ENCODE peak calls at places on chromosomes 2 and 18, in nine cellular contexts. Y is adrenal gland, H is HCT116, F is gastrocnemius medialis, K is tibial nerve, B is A549, R is body of pancreas, U is stomach, I is Peyer's patch. Z is an unnamed sample.
A peak's percentile ranks its signal among the peaks of the same experiment; 100 is the strongest.

GRCh38 chr2:69221960-69222751 is 164.9 kb downstream of the GFPT1 start:
- DNase-seq in K (no peak), F (no peak), Y (no peak), U (no peak), B (no peak), H (no peak), R (no peak), I (no peak), Z (no peak)

GRCh38 chr18:26549486-26550435 is 1.4 kb upstream of the KCTD1 start:
- DNase-seq in K (peak; percentile 29), Y (peak; percentile 90), B (peak; percentile 33), F (peak; percentile 26), U (peak; percentile 66), H (peak; percentile 53), R (peak; percentile 56), I (peak; percentile 56), Z (peak; percentile 74)

GRCh38 chr2:112829247-112829646 is 7.3 kb downstream of the IL1B start:
- DNase-seq in F (no peak), H (no peak), B (no peak), R (no peak), Y (no peak), U (no peak), I (no peak), K (no peak), Z (no peak)

GRCh38 chr2:104852161-104852689 is 1.7 kb upstream of the POU3F3 start:
- DNase-seq in B (no peak), U (no peak), F (no peak), Y (no peak), R (no peak), K (no peak), H (no peak), I (no peak), Z (no peak)

GRCh38 chr18:58174285-58174684 is 130.3 kb downstream of the NEDD4L start:
- DNase-seq in H (no peak), B (no peak), Y (no peak), K (no peak), R (no peak), U (no peak), I (no peak), F (no peak), Z (no peak)

GRCh38 chr2:226772389-226773179 is 27.0 kb downstream of the IRS1 start:
- DNase-seq in I (no peak), U (no peak), Y (no peak), B (no peak), F (no peak), R (no peak), H (no peak), K (no peak), Z (no peak)

GRCh38 chr2:201235865-201236811 is 24.2 kb upstream of the CASP8 start:
- DNase-seq in K (peak; percentile 84), I (peak; percentile 56), H (no peak), U (no peak), R (peak; percentile 37), Y (peak; percentile 64), F (peak; percentile 43), B (no peak), Z (peak; percentile 60)

GRCh38 chr2:168705534-168706470 is 96.6 kb upstream of the NOSTRIN start:
- DNase-seq in F (no peak), U (no peak), I (peak; percentile 56), R (no peak), B (peak; percentile 3), Y (no peak), K (no peak), H (no peak), Z (no peak)

GRCh38 chr2:158319269-158319668 is 137.3 kb downstream of the CCDC148 start:
- DNase-seq in B (no peak), Y (no peak), R (no peak), I (no peak), H (no peak), F (no peak), U (no peak), K (no peak), Z (no peak)

GRCh38 chr2:160207804-160208661 is 8.0 kb upstream of the ITGB6 start:
- DNase-seq in Y (peak; percentile 90), R (peak; percentile 43), K (peak; percentile 25), U (peak; percentile 82), H (peak; percentile 86), F (peak; percentile 53), I (peak; percentile 88), B (peak; percentile 87), Z (peak; percentile 81)

GRCh38 chr2:30380824-30381223 is 66.2 kb upstream of the LCLAT1 start:
- DNase-seq in U (no peak), R (no peak), Y (no peak), I (no peak), B (no peak), H (no peak), K (no peak), F (no peak), Z (no peak)

GRCh38 chr2:75960134-75961009 is 249.7 kb upstream of the GCFC2 start:
- DNase-seq in H (no peak), R (no peak), F (no peak), K (no peak), B (no peak), I (no peak), Y (no peak), U (no peak), Z (no peak)

GRCh38 chr2:118539290-118539689 is 308.2 kb downstream of the EN1 start:
- DNase-seq in F (no peak), I (no peak), B (no peak), Y (no peak), U (no peak), K (peak; percentile 36), H (peak; percentile 16), R (peak; percentile 45), Z (no peak)

GRCh38 chr2:207351171-207351570 is 178.6 kb upstream of the CREB1 start:
- DNase-seq in R (no peak), U (no peak), I (no peak), Y (no peak), H (no peak), B (no peak), K (no peak), F (no peak), Z (no peak)

GRCh38 chr2:33131820-33132219 is 185.1 kb downstream of the LTBP1 start:
- DNase-seq in K (no peak), R (no peak), U (no peak), I (no peak), Y (no peak), F (no peak), B (no peak), H (no peak), Z (no peak)

DNA sequence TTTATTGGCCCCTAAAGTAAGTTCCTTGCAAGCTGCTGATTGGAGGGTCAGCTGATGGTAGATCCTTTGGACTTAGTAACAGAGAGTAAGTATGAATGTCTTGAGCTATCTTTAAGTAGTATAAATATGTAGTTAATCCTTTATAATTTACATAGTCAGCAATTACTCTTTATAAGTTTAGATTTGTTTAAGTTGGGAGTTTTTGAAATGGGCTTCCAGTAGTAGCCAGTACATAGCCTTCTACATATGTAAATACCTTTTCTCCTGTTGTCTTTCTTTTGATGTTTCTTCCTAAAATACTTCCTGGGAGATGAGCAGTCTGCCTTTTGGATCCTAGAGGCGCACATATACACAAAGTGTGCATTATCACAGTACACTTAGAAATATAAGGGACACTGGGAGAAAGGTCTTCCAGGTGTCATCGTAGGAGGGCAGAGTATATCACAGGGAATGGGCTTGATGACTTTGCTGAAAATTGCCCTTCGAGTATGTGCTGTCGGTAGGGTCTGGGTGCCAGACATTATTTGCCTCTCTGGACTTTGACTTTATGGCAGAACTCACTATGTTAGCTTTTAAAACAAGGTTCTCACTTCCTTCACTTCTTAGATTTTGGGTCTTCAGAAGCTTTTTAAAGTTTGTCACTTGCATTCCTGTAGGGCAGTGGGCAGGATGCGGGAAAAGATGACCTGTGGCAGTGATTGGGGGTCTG is 21.6 kb downstream of the TTLL4 start:
- DNase-seq in B (no peak), R (no peak), U (no peak), Y (no peak), I (no peak), F (no peak), K (no peak), H (no peak), Z (no peak)
- H3K4me1 ChIP-seq in B (peaks cover 39% of the 10 kb centered on the region), R (peaks cover 5% of the 10 kb centered on the region), U (peaks cover 40% of the 10 kb centered on the region), Y (peaks cover 17% of the 10 kb centered on the region), I (peaks cover 13% of the 10 kb centered on the region), F (no peaks in the 10 kb centered on the region), K (peaks cover 61% of the 10 kb centered on the region), H (peaks cover 29% of the 10 kb centered on the region), Z (peaks cover 9% of the 10 kb centered on the region)

DNA sequence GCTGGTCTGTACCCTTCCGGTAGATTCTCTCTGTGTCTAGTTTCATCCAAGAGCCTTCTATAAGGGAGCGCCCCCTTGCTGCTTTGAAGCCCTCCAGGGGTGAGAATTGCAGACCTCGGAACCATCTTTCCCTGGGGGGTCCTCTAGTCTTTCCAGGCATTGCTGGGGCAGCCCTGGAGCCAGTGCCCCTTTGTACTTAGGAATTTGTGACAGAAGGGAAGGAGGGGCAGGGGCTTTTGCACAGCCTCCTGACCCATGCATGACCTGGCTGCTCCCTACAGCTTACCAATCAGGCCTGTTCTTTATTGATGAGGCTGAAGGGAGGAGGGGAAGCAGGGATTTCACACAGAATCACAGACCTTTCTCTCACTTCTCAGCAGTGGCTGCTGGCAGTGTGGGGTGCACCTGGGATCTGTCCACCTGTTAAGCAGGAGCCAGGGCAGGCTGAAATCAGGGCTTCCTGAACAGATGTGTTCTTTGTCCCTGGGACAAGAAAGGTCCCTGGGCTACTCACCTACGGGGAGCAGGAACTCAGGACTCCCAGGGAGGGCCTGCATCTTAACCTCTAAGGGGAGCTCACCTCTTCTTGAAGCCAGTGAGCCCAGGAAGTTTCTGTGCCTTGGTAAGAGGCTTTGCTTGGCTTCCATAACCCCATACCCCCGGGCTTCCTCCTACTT is 56.0 kb upstream of the MAPRE3 start:
- DNase-seq in I (no peak), B (no peak), U (no peak), F (no peak), H (no peak), R (no peak), Y (no peak), K (no peak), Z (no peak)
- TF ChIP-seq CTCF in I (no peak), B (no peak), U (no peak), F (no peak), H (no peak), R (no peak), Y (no peak), K (no peak), Z (no peak)

GRCh38 chr18:73959341-73959740 is 188.3 kb downstream of the FBXO15 start:
- DNase-seq in Y (no peak), K (no peak), U (no peak), B (no peak), I (no peak), H (no peak), R (no peak), F (no peak), Z (no peak)

DNA sequence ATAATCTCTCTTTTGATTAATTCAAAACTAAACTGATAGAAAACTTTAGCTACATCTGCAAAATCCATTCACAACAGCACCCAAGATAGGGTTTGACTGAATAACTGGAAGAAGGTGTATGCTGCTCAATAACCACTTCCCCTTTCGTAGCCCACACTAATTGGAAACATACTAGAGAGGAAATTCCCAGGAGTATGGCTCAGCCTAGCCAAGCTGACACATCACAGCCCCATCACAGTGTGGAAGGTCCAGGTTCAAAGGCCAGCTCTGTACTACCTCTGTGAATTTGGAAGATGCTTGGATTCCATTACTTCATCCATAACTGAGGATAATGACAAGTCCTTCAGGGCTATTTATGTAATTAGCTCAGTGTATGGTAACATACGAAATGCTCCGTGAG is 185.4 kb downstream of the FBXO15 start:
- DNase-seq in F (no peak), I (no peak), R (no peak), H (no peak), K (no peak), Y (no peak), B (no peak), U (no peak), Z (no peak)
- TF ChIP-seq POLR2A in F (no peak), I (no peak), R (no peak), H (no peak), K (no peak), Y (no peak), B (no peak), U (no peak), Z (no peak)

GRCh38 chr2:224838335-224838734 is 122.2 kb upstream of the CCDC195 start:
- DNase-seq in H (no peak), U (no peak), K (no peak), B (no peak), I (no peak), Y (peak; percentile 27), F (no peak), R (no peak), Z (no peak)
- H3K4me1 ChIP-seq in H (peaks cover 5% of the 10 kb centered on the region), U (no peaks in the 10 kb centered on the region), K (no peaks in the 10 kb centered on the region), B (no peaks in the 10 kb centered on the region), I (no peaks in the 10 kb centered on the region), Y (no peaks in the 10 kb centered on the region), F (peaks cover 19% of the 10 kb centered on the region), R (no peaks in the 10 kb centered on the region), Z (no peaks in the 10 kb centered on the region)

Z was measured in heart left ventricle.